ENCODE peak calls at places on chromosomes 12 and 14, in ten cellular contexts. J is SW 1271, V is EL, U is cardiac muscle cell, R is BE2C, C is stomach, O is sciatic nerve, H is WTC11, E is AG04450, B is GM23248. D is an unnamed sample.

GRCh38 chr14:82501554-82501953 is 967.9 kb upstream of the SEL1L start:
- DNase-seq in J (no peak), V (no peak), U (no peak), R (no peak), C (no peak), O (no peak), H (no peak), E (no peak), B (no peak), D (peak; percentile 96)

GRCh38 chr12:65649126-65649525 is 175.2 kb upstream of the HMGA2 start:
- DNase-seq in J (peak; percentile 90), V (peak; percentile 96), U (no peak), R (no peak), C (no peak), O (no peak), H (no peak), E (peak; percentile 93), B (peak; percentile 98), D (no peak)

GRCh38 chr14:91845652-91846051 is 21.7 kb downstream of the TC2N start:
- DNase-seq in J (no peak), V (no peak), U (no peak), R (no peak), C (no peak), O (no peak), H (no peak), E (no peak), B (no peak), D (no peak)

GRCh38 chr12:109952160-109952858 is 43.9 kb downstream of the GIT2 start:
- DNase-seq in J (no peak), V (no peak), U (no peak), R (no peak), C (no peak), O (no peak), H (no peak), E (no peak), B (no peak), D (no peak)

GRCh38 chr12:76144253-76144564 is 59.7 kb upstream of the NAP1L1 start:
- DNase-seq in J (no peak), V (peak; percentile 51), U (peak; percentile 76), R (peak; percentile 39), C (peak; percentile 28), O (no peak), H (no peak), E (no peak), B (peak; percentile 15), D (peak; percentile 13)

GRCh38 chr12:12839886-12840285 is 26.7 kb downstream of the DDX47 start:
- DNase-seq in J (peak; percentile 68), V (peak; percentile 98), U (no peak), R (no peak), C (peak; percentile 47), O (no peak), H (no peak), E (peak; percentile 16), B (peak; percentile 93), D (no peak)

GRCh38 chr14:99647407-99647806 is 2.5 kb downstream of the HHIPL1 start:
- DNase-seq in J (no peak), V (no peak), U (no peak), R (no peak), C (no peak), O (no peak), H (no peak), E (no peak), B (no peak), D (no peak)

GRCh38 chr14:95675486-95675885 is 10.7 kb upstream of the TCL1B start:
- DNase-seq in J (no peak), V (no peak), U (no peak), R (no peak), C (no peak), O (no peak), H (no peak), E (no peak), B (no peak), D (no peak)

GRCh38 chr14:30357791-30358190 is 201.2 kb upstream of the G2E3 start:
- DNase-seq in J (no peak), V (no peak), U (no peak), R (no peak), C (no peak), O (no peak), H (no peak), E (no peak), B (no peak), D (no peak)

GRCh38 chr14:75525969-75526368 is 3.7 kb downstream of the BATF start:
- DNase-seq in J (no peak), V (no peak), U (no peak), R (no peak), C (no peak), O (no peak), H (no peak), E (no peak), B (no peak), D (no peak)